ENCODE peak calls at places on chromosome 18, in eight cellular contexts. A is Peyer's patch, S is cardiac fibroblast, X is heart right ventricle, C is astrocyte of the spinal cord, L is neural progenitor cell, T is brain microvascular endothelial cell, J is IMR-90. U is an unnamed sample.

GRCh38 chr18:50218432-50219197 is 23.7 kb upstream of the MYO5B start:
- DNase-seq in A (no peak), S (peak), X (no peak), C (peak), L (peak), T (peak), J (peak), U (peak)

GRCh38 chr18:26228562-26229260 is 2.5 kb downstream of the TAF4B start:
- DNase-seq in A (no peak), S (no peak), X (no peak), C (no peak), L (no peak), T (no peak), J (no peak), U (no peak)

GRCh38 chr18:24446953-24447537 is 13.4 kb upstream of the HRH4 start:
- DNase-seq in A (no peak), S (peak), X (no peak), C (no peak), L (no peak), T (no peak), J (no peak), U (no peak)

GRCh38 chr18:42976869-42977268 is 138.6 kb downstream of the RIT2 start:
- DNase-seq in A (no peak), S (no peak), X (no peak), C (no peak), L (no peak), T (no peak), J (no peak), U (no peak)

GRCh38 chr18:48834421-48835011 is 116.2 kb downstream of the SMAD7 start:
- DNase-seq in A (peak), S (peak), X (peak), C (peak), L (no peak), T (peak), J (peak), U (peak)

GRCh38 chr18:23585007-23585871 is 1.1 kb downstream of the NPC1 start:
- DNase-seq in A (no peak), S (peak), X (no peak), C (peak), L (peak), T (no peak), J (no peak), U (peak)

GRCh38 chr18:78659748-78660147 is 319.9 kb upstream of the SALL3 start:
- DNase-seq in A (no peak), S (no peak), X (no peak), C (no peak), L (peak), T (no peak), J (no peak), U (no peak)

GRCh38 chr18:60452424-60452823 is 79.8 kb upstream of the MC4R start:
- DNase-seq in A (no peak), S (peak), X (no peak), C (peak), L (no peak), T (peak), J (peak), U (no peak)

GRCh38 chr18:2981212-2981728 is 31.7 kb downstream of the LPIN2 start:
- DNase-seq in A (no peak), S (peak), X (no peak), C (peak), L (no peak), T (peak), J (peak), U (peak)

GRCh38 chr18:79738565-79739439 is 58.9 kb upstream of the KCNG2 start:
- DNase-seq in A (no peak), S (peak), X (no peak), C (no peak), L (no peak), T (no peak), J (no peak), U (peak)

GRCh38 chr18:69220529-69220928 is 180.2 kb upstream of the DOK6 start:
- DNase-seq in A (no peak), S (no peak), X (no peak), C (no peak), L (no peak), T (no peak), J (no peak), U (no peak)
- TF ChIP-seq CTCF in A (no peak), S (no peak), X (no peak), C (no peak), L (no peak), T (no peak), J (no peak), U (no peak)

GRCh38 chr18:5546660-5547059 is 2.9 kb upstream of the EPB41L3 start:
- DNase-seq in A (no peak), S (peak), X (no peak), C (peak), L (peak), T (peak), J (peak), U (peak)

GRCh38 chr18:5543036-5543671 is 643 bp downstream of the EPB41L3 start:
- DNase-seq in A (no peak), S (no peak), X (peak), C (no peak), L (peak), T (no peak), J (no peak), U (no peak)

GRCh38 chr18:5538541-5538940 is 5.3 kb downstream of the EPB41L3 start:
- DNase-seq in A (no peak), S (no peak), X (no peak), C (no peak), L (peak), T (no peak), J (no peak), U (no peak)

GRCh38 chr18:5543854-5544389 is at the start of gene EPB41L3:
- DNase-seq in A (peak), S (peak), X (peak), C (peak), L (peak), T (no peak), J (peak), U (no peak)

DNA sequence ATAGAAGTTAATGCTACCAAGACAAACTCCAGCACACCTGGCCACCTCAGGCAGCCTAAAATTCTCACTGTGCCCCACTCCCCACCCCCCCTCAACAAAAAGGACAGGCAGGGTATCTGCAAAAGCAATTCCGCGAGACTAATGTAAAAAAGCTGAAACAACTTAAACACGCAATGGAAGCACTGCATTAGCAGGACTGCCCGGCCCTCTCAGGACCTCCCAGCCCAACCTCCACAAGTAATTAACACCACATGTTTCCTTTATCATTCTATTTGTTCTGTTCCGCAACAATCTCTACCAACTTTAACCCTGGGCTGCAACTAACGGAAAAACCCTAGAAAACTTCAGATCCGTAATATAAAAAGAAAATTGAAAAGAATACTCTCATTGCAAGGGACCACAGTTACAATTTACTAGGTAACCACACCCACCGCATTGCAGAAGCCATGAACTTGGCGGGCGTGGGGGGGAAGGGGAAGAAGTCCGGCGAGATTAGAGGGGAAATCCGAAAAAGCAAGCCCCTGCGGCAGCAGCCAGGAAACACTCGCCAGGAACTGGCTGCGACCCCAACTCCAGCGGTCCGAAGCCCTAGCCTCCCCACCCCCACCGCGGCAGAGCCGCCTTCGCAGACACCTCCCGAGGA is 1.3 kb downstream of the EPB41L3 start:
- DNase-seq in A (no peak), S (peak), X (peak), C (peak), L (peak), T (no peak), J (peak), U (no peak)
- H3K4me3 ChIP-seq in A (peak), S (peak), X (peak), C (peak), L (peak), T (peak), J (peak), U (no peak)

GRCh38 chr18:10482363-10482984 is 28.0 kb downstream of the APCDD1 start:
- DNase-seq in A (no peak), S (no peak), X (no peak), C (no peak), L (no peak), T (no peak), J (no peak), U (no peak)
- TF ChIP-seq CTCF in A (no peak), S (no peak), X (no peak), C (no peak), L (no peak), T (no peak), J (no peak), U (no peak)

DNA sequence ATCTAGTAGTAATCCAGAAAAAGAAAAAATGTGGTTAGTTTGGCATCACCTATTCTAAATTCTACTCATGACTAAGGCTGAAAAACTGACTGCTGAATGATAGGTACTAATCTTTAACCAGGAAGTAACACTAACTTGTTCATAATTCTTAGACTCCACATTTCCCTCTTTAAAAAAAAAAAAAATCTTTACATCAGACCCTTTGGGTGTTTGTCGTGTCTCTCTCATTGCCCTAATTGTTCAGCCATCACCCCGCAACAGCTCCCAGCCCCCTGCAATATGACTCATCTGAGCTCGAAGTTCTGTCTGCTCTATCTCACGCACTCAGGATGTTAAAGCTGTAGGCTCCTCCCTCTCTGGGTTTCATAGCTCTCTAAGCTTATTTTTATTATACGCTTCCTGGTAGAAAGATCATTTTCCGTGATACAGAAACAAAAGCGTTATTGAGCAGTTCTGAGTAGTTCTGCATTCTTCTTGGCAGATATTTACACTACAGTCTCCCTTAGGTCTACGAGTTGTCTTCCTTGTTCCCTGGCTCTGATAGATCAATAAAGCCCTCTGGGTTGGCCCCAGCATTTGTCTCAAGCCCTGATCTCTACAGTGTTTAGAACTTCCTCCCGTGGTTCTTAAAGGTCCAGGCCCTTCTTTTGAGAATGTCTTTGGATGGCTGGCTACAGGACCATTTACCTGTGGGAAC is 95.6 kb downstream of the TNFRSF11A start:
- DNase-seq in A (no peak), S (peak), X (no peak), C (peak), L (no peak), T (peak), J (peak), U (peak)
- H3K4me3 ChIP-seq in A (peak), S (no peak), X (peak), C (no peak), L (no peak), T (peak), J (no peak), U (no peak)